ENCODE peak calls at places on chromosome 13, in four cellular contexts. N is HTR-8/SVneo; L is stimulated activated CD4-positive, alpha-beta T cell treated with anti-CD3 and anti-CD28 coated beads, Interleukin-15, amount 100 ng/mL, for 1 hour; B is T-helper 9 cell. F is an unnamed sample.
A peak's percentile ranks its signal among the peaks of the same experiment; 100 is the strongest.

GRCh38 chr13:32530841-32531253 is 7.7 kb downstream of the N4BP2L2 start:
- DNase-seq in N (no peak), B (no peak), L (no peak), F (no peak)

GRCh38 chr13:113956571-113956970 is 17.3 kb downstream of the C13orf46 start:
- DNase-seq in L (no peak), B (no peak), N (no peak), F (no peak)

GRCh38 chr13:112898786-112899617 is 70.0 kb upstream of the MCF2L start:
- DNase-seq in L (no peak), B (no peak), N (no peak), F (no peak)

GRCh38 chr13:60150538-60150937 is 13.2 kb downstream of the DIAPH3 start:
- DNase-seq in B (no peak), L (no peak), N (no peak), F (no peak)

GRCh38 chr13:108269601-108270328 is at the start of gene TNFSF13B:
- DNase-seq in B (peak; percentile 29), N (peak; percentile 2), L (peak; percentile 11), F (peak; percentile 69)

GRCh38 chr13:22765566-22765965 is 415.2 kb upstream of the SGCG start:
- DNase-seq in B (no peak), N (no peak), L (no peak), F (no peak)

GRCh38 chr13:97344250-97345175 is 89.5 kb upstream of the RAP2A start:
- DNase-seq in B (peak; percentile 8), N (peak; percentile 21), L (no peak), F (peak; percentile 74)

GRCh38 chr13:41520699-41521630 is 63.6 kb downstream of the RGCC start:
- DNase-seq in B (no peak), L (no peak), N (no peak), F (peak; percentile 20)

GRCh38 chr13:24270639-24271131 is 38.7 kb upstream of the C1QTNF9 start:
- DNase-seq in L (no peak), B (peak; percentile 43), N (peak; percentile 22), F (no peak)

GRCh38 chr13:66410314-66410713 is 819.8 kb downstream of the PCDH9 start:
- DNase-seq in L (no peak), B (no peak), N (no peak), F (no peak)

GRCh38 chr13:44876782-44877324 is 112.4 kb downstream of the NUFIP1 start:
- DNase-seq in N (no peak), B (no peak), L (no peak), F (peak; percentile 46)

GRCh38 chr13:31793246-31793645 is 53.9 kb downstream of the RXFP2 start:
- DNase-seq in N (peak; percentile 11), L (no peak), B (no peak), F (no peak)

GRCh38 chr13:107901230-107901629 is 314.1 kb downstream of the LIG4 start:
- DNase-seq in B (no peak), L (no peak), N (no peak), F (no peak)

GRCh38 chr13:37648604-37649003 is 50.0 kb upstream of the POSTN start:
- DNase-seq in L (no peak), N (no peak), B (no peak), F (no peak)

GRCh38 chr13:64553411-64554129 is 2676.6 kb downstream of the PCDH9 start:
- DNase-seq in L (no peak), N (no peak), B (no peak), F (no peak)

GRCh38 chr13:30755678-30756077 is 20.3 kb downstream of the ALOX5AP start:
- DNase-seq in L (no peak), N (no peak), B (no peak), F (no peak)

GRCh38 chr13:44219808-44220544 is 153.6 kb upstream of the SERP2 start:
- DNase-seq in L (no peak), N (no peak), B (no peak), F (no peak)

GRCh38 chr13:24511824-24512207 is 762 bp downstream of the PARP4 start:
- DNase-seq in L (no peak), B (no peak), N (no peak), F (peak; percentile 72)

GRCh38 chr13:103531278-103531677 is 465.1 kb upstream of the SLC10A2 start:
- DNase-seq in N (no peak), B (no peak), L (no peak), F (no peak)

GRCh38 chr13:99984463-99985242 is 3.1 kb downstream of the ZIC2 start:
- DNase-seq in N (no peak), L (no peak), B (no peak), F (no peak)

GRCh38 chr13:53045110-53045509 is 16.5 kb downstream of the OLFM4 start:
- DNase-seq in B (no peak), N (no peak), L (no peak), F (no peak)

GRCh38 chr13:27374126-27374613 is 50.2 kb upstream of the GTF3A start:
- DNase-seq in N (no peak), B (no peak), L (no peak), F (no peak)

GRCh38 chr13:28273919-28274318 is 135.6 kb downstream of the PAN3 start:
- DNase-seq in L (no peak), B (no peak), N (no peak), F (peak; percentile 64)